ENCODE peak calls at places on chromosomes 16 and 17, in five cellular contexts. F is endothelial cell of umbilical vein, B is heart left ventricle, L is hepatocyte, T is lung. P is an unnamed sample.
A peak's percentile ranks its signal among the peaks of the same experiment; 100 is the strongest.

GRCh38 chr17:28973414-28973813 is 22.1 kb upstream of the PHF12 start:
- DNase-seq in F (no peak), B (peak; percentile 93), L (peak; percentile 33), T (peak; percentile 64), P (no peak)

GRCh38 chr17:80696456-80696855 is 151.8 kb downstream of the RPTOR start:
- DNase-seq in F (no peak), B (no peak), L (no peak), T (no peak), P (no peak)

GRCh38 chr16:27611340-27611739 is 61.4 kb downstream of the KATNIP start:
- DNase-seq in F (no peak), B (no peak), L (no peak), T (no peak), P (no peak)

GRCh38 chr17:65101371-65101770 is 35.8 kb upstream of the RGS9 start:
- DNase-seq in F (no peak), B (no peak), L (no peak), T (no peak), P (no peak)

GRCh38 chr17:17363638-17364337 is 60.6 kb downstream of the NT5M start:
- DNase-seq in F (no peak), B (no peak), L (peak; percentile 48), T (peak; percentile 58), P (no peak)

GRCh38 chr17:32191306-32191705 is 49.0 kb downstream of the RHOT1 start:
- DNase-seq in F (peak; percentile 65), B (no peak), L (no peak), T (no peak), P (no peak)

GRCh38 chr16:87626905-87627304 is 24.6 kb downstream of the JPH3 start:
- DNase-seq in F (no peak), B (no peak), L (no peak), T (no peak), P (no peak)

GRCh38 chr17:37182786-37183185 is 193.0 kb upstream of the C17orf78 start:
- DNase-seq in F (peak; percentile 63), B (no peak), L (no peak), T (no peak), P (no peak)

GRCh38 chr17:39903158-39903884 is 15.1 kb downstream of the GSDMB start:
- DNase-seq in F (no peak), B (no peak), L (no peak), T (no peak), P (no peak)

GRCh38 chr17:78239489-78239931 is 8.1 kb downstream of the TMEM235 start:
- DNase-seq in F (no peak), B (no peak), L (peak; percentile 8), T (no peak), P (no peak)

GRCh38 chr17:61478790-61479492 is 26.7 kb downstream of the TBX4 start:
- DNase-seq in F (no peak), B (no peak), L (peak; percentile 2), T (no peak), P (no peak)

GRCh38 chr17:9924735-9925191 is 19.7 kb upstream of the RCVRN start:
- DNase-seq in F (peak; percentile 39), B (no peak), L (peak; percentile 84), T (no peak), P (peak; percentile 21)

GRCh38 chr16:48003226-48003907 is 152.4 kb downstream of the ABCC12 start:
- DNase-seq in F (no peak), B (no peak), L (no peak), T (no peak), P (no peak)

GRCh38 chr17:78180508-78180907 is 6.3 kb downstream of the TK1 start:
- DNase-seq in F (no peak), B (no peak), L (no peak), T (no peak), P (no peak)

GRCh38 chr17:78315355-78316114 is 44.3 kb downstream of the SOCS3 start:
- DNase-seq in F (peak; percentile 76), B (peak; percentile 80), L (peak; percentile 91), T (peak; percentile 82), P (peak; percentile 70)

GRCh38 chr16:68091604-68092261 is 6.6 kb downstream of the NFATC3 start:
- DNase-seq in F (peak; percentile 74), B (no peak), L (no peak), T (no peak), P (no peak)

GRCh38 chr17:48499248-48499647 is 31.6 kb downstream of the HOXB1 start:
- DNase-seq in F (no peak), B (no peak), L (no peak), T (no peak), P (no peak)

GRCh38 chr16:1530883-1531637 is 2.4 kb upstream of the TMEM204 start:
- DNase-seq in F (no peak), B (peak; percentile 84), L (peak; percentile 69), T (no peak), P (peak; percentile 11)
- H3K27ac ChIP-seq in F (no peak overlapping the region), B (peak overlapping the region; percentile 98), L (peak overlapping the region; percentile 97), T (peak overlapping the region; percentile 95), P (no peak overlapping the region)

GRCh38 chr17:60390223-60390622 is 1.7 kb downstream of the USP32 start:
- DNase-seq in F (peak; percentile 39), B (no peak), L (peak; percentile 18), T (peak; percentile 38), P (no peak)
- H3K27ac ChIP-seq in F (peak overlapping the region; percentile 82), B (no peak overlapping the region), L (peak overlapping the region; percentile 94), T (no peak overlapping the region), P (no peak overlapping the region)

GRCh38 chr16:85991425-85991824 is 92.5 kb downstream of the IRF8 start:
- DNase-seq in F (no peak), B (no peak), L (no peak), T (no peak), P (no peak)

GRCh38 chr16:85990861-85991301 is 91.9 kb downstream of the IRF8 start:
- DNase-seq in F (no peak), B (no peak), L (no peak), T (no peak), P (no peak)

GRCh38 chr16:85989863-85990643 is 91.1 kb downstream of the IRF8 start:
- DNase-seq in F (no peak), B (no peak), L (peak; percentile 26), T (no peak), P (no peak)

GRCh38 chr16:85992779-85993178 is 93.8 kb downstream of the IRF8 start:
- DNase-seq in F (no peak), B (no peak), L (no peak), T (no peak), P (no peak)

GRCh38 chr16:85991856-85992255 is 92.9 kb downstream of the IRF8 start:
- DNase-seq in F (no peak), B (no peak), L (no peak), T (no peak), P (no peak)
- H3K27ac ChIP-seq in F (no peak overlapping the region), B (no peak overlapping the region), L (no peak overlapping the region), T (no peak overlapping the region), P (no peak overlapping the region)

GRCh38 chr16:10736926-10737625 is 6.6 kb upstream of the NUBP1 start:
- DNase-seq in F (peak; percentile 67), B (peak; percentile 58), L (peak; percentile 81), T (peak; percentile 72), P (peak; percentile 38)
- H3K27ac ChIP-seq in F (no peak overlapping the region), B (no peak overlapping the region), L (no peak overlapping the region), T (no peak overlapping the region), P (no peak overlapping the region)

GRCh38 chr17:72104863-72105234 is 16.0 kb upstream of the SOX9 start:
- DNase-seq in F (no peak), B (no peak), L (no peak), T (no peak), P (no peak)

GRCh38 chr17:72102366-72102765 is 18.5 kb upstream of the SOX9 start:
- DNase-seq in F (no peak), B (no peak), L (no peak), T (no peak), P (no peak)

GRCh38 chr17:72101526-72101925 is 19.3 kb upstream of the SOX9 start:
- DNase-seq in F (no peak), B (no peak), L (no peak), T (no peak), P (no peak)

GRCh38 chr17:72107100-72107499 is 13.7 kb upstream of the SOX9 start:
- DNase-seq in F (no peak), B (no peak), L (no peak), T (no peak), P (no peak)

GRCh38 chr17:72104164-72104862 is 16.5 kb upstream of the SOX9 start:
- DNase-seq in F (no peak), B (no peak), L (no peak), T (no peak), P (no peak)
- H3K27ac ChIP-seq in F (no peak overlapping the region), B (no peak overlapping the region), L (no peak overlapping the region), T (no peak overlapping the region), P (no peak overlapping the region)

GRCh38 chr16:17303101-17303500 is 167.7 kb downstream of the XYLT1 start:
- DNase-seq in F (no peak), B (no peak), L (no peak), T (no peak), P (no peak)
- H3K27ac ChIP-seq in F (no peak overlapping the region), B (no peak overlapping the region), L (peak overlapping the region; percentile 77), T (no peak overlapping the region), P (no peak overlapping the region)

GRCh38 chr17:27264068-27264812 is 29.7 kb upstream of the WSB1 start:
- DNase-seq in F (no peak), B (no peak), L (no peak), T (no peak), P (no peak)
- H3K27ac ChIP-seq in F (peak overlapping the region; percentile 57), B (no peak overlapping the region), L (peak overlapping the region; percentile 72), T (no peak overlapping the region), P (no peak overlapping the region)

GRCh38 chr17:15954222-15954621 is 9.3 kb downstream of the ADORA2B start:
- DNase-seq in F (peak; percentile 89), B (no peak), L (no peak), T (no peak), P (peak; percentile 72)
- H3K27ac ChIP-seq in F (peak overlapping the region; percentile 48), B (no peak overlapping the region), L (no peak overlapping the region), T (no peak overlapping the region), P (peak overlapping the region; percentile 11)

P was measured in AG04450.